ENCODE peak calls at places on chromosomes 6 and 20, in six cellular contexts. One of them, this sample, is unnamed.

GRCh38 chr6:79570802-79571367 is 33.7 kb upstream of the LCA5 start:
- DNase-seq in HCT116: no peak
- DNase-seq in HepG2: peak; percentile 41
- DNase-seq in GM12878: no peak
- DNase-seq in K562: peak; percentile 42
- DNase-seq in SK-N-SH: peak; percentile 54
- DNase-seq in this sample: peak; percentile 45

GRCh38 chr6:160692369-160692959 is 9.6 kb upstream of the PLG start:
- DNase-seq in HepG2: no peak
- DNase-seq in HCT116: no peak
- DNase-seq in SK-N-SH: peak; percentile 11
- DNase-seq in GM12878: no peak
- DNase-seq in K562: peak; percentile 58
- DNase-seq in this sample: no peak

GRCh38 chr20:4545526-4545925 is 176.2 kb upstream of the PRND start:
- DNase-seq in GM12878: no peak
- DNase-seq in K562: no peak
- DNase-seq in HCT116: no peak
- DNase-seq in HepG2: no peak
- DNase-seq in SK-N-SH: no peak
- DNase-seq in this sample: no peak

GRCh38 chr20:16692442-16692841 is 37.4 kb upstream of the SNRPB2 start:
- DNase-seq in K562: no peak
- DNase-seq in HCT116: no peak
- DNase-seq in SK-N-SH: no peak
- DNase-seq in GM12878: no peak
- DNase-seq in HepG2: no peak
- DNase-seq in this sample: no peak

GRCh38 chr6:27667016-27667415 is 194.1 kb upstream of the ZNF184 start:
- DNase-seq in GM12878: no peak
- DNase-seq in HCT116: no peak
- DNase-seq in HepG2: no peak
- DNase-seq in K562: peak; percentile 26
- DNase-seq in SK-N-SH: no peak
- DNase-seq in this sample: no peak

GRCh38 chr6:100116409-100117194 is 122.6 kb upstream of the MCHR2 start:
- DNase-seq in HCT116: peak; percentile 80
- DNase-seq in K562: peak; percentile 20
- DNase-seq in SK-N-SH: peak; percentile 23
- DNase-seq in HepG2: peak; percentile 43
- DNase-seq in GM12878: no peak
- DNase-seq in this sample: peak; percentile 65

GRCh38 chr6:3162565-3163247 is 5.4 kb upstream of the TUBB2A start:
- DNase-seq in SK-N-SH: peak; percentile 98
- DNase-seq in HepG2: peak; percentile 80
- DNase-seq in GM12878: no peak
- DNase-seq in HCT116: peak; percentile 56
- DNase-seq in K562: peak; percentile 98
- DNase-seq in this sample: peak; percentile 70

GRCh38 chr20:53813728-53814459 is 220.3 kb upstream of the ZNF217 start:
- DNase-seq in SK-N-SH: no peak
- DNase-seq in K562: no peak
- DNase-seq in GM12878: no peak
- DNase-seq in HepG2: no peak
- DNase-seq in HCT116: no peak
- DNase-seq in this sample: no peak

GRCh38 chr6:169897601-169898358 is 146.4 kb downstream of the ERMARD start:
- DNase-seq in HepG2: no peak
- DNase-seq in HCT116: no peak
- DNase-seq in SK-N-SH: no peak
- DNase-seq in GM12878: no peak
- DNase-seq in K562: no peak
- DNase-seq in this sample: no peak

GRCh38 chr6:72720464-72720863 is 98.6 kb downstream of the KCNQ5 start:
- DNase-seq in GM12878: no peak
- DNase-seq in HepG2: no peak
- DNase-seq in SK-N-SH: no peak
- DNase-seq in HCT116: no peak
- DNase-seq in K562: no peak
- DNase-seq in this sample: no peak

GRCh38 chr6:43817192-43817591 is 47.2 kb downstream of the VEGFA start:
- DNase-seq in SK-N-SH: no peak
- DNase-seq in K562: peak; percentile 81
- DNase-seq in GM12878: no peak
- DNase-seq in HepG2: peak; percentile 72
- DNase-seq in HCT116: peak; percentile 37
- DNase-seq in this sample: no peak

GRCh38 chr6:52726741-52727535 is 36.3 kb downstream of the GSTA2 start:
- DNase-seq in GM12878: no peak
- DNase-seq in HCT116: no peak
- DNase-seq in HepG2: no peak
- DNase-seq in K562: no peak
- DNase-seq in SK-N-SH: no peak
- DNase-seq in this sample: no peak

GRCh38 chr20:58891076-58891685 is 38.7 kb downstream of the GNAS start:
- DNase-seq in SK-N-SH: peak; percentile 84
- DNase-seq in HepG2: no peak
- DNase-seq in K562: peak; percentile 80
- DNase-seq in HCT116: no peak
- DNase-seq in GM12878: no peak
- DNase-seq in this sample: peak; percentile 84

GRCh38 chr6:142838821-142839685 is 105.9 kb downstream of the HIVEP2 start:
- DNase-seq in HCT116: peak; percentile 86
- DNase-seq in HepG2: peak; percentile 73
- DNase-seq in SK-N-SH: no peak
- DNase-seq in GM12878: no peak
- DNase-seq in K562: no peak
- DNase-seq in this sample: no peak

GRCh38 chr6:126182650-126183311 is 157.1 kb upstream of the CENPW start:
- DNase-seq in HCT116: peak; percentile 12
- DNase-seq in K562: no peak
- DNase-seq in GM12878: peak; percentile 26
- DNase-seq in SK-N-SH: no peak
- DNase-seq in HepG2: peak; percentile 83
- DNase-seq in this sample: no peak

GRCh38 chr6:126188271-126188909 is 151.5 kb upstream of the CENPW start:
- DNase-seq in HepG2: peak; percentile 7
- DNase-seq in HCT116: no peak
- DNase-seq in K562: no peak
- DNase-seq in GM12878: no peak
- DNase-seq in SK-N-SH: no peak
- DNase-seq in this sample: no peak
- TF ChIP-seq JUND in HepG2: no peak
- TF ChIP-seq JUND in HCT116: no peak
- TF ChIP-seq JUND in K562: no peak
- TF ChIP-seq JUND in GM12878: no peak
- TF ChIP-seq JUND in SK-N-SH: peak; percentile 62
- TF ChIP-seq JUND in this sample: no peak

DNA sequence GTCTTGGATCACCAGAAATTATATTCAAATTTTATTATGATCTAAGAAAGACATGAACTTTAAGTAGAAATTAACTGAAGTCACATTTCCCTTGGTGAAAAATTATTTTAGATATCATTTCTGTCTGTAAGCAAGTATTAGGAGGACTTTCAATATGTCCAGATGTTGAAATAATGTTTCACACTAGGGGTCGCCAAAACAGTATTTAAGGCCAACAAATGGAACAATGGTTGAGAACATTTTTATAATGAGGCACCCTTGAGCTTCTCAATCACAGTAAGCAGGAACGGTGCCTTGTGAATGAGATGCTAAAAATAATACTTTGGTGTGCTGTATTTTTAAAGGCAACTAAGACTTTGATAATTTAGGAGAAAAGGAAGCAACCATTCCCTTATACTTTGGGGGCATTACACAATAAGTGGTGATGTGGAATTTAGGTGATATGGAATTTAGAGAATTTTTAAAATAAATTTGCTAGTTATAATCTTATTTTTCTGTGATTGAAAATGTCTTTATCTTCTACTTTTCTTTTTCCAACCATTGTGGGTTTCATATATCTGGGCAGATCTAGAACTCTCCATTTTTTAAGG is 9.6 kb upstream of the SF3B5 start:
- DNase-seq in K562: peak; percentile 67
- DNase-seq in SK-N-SH: peak; percentile 44
- DNase-seq in HCT116: peak; percentile 59
- DNase-seq in HepG2: peak; percentile 74
- DNase-seq in GM12878: peak; percentile 53
- DNase-seq in this sample: peak; percentile 21
- TF ChIP-seq JUND in K562: no peak
- TF ChIP-seq JUND in SK-N-SH: no peak
- TF ChIP-seq JUND in HCT116: no peak
- TF ChIP-seq JUND in HepG2: no peak
- TF ChIP-seq JUND in GM12878: no peak
- TF ChIP-seq JUND in this sample: no peak

GRCh38 chr20:60210779-60211617 is 252.8 kb downstream of the CDH26 start:
- DNase-seq in HepG2: peak; percentile 44
- DNase-seq in HCT116: peak; percentile 23
- DNase-seq in GM12878: no peak
- DNase-seq in SK-N-SH: peak; percentile 70
- DNase-seq in K562: peak; percentile 62
- DNase-seq in this sample: peak; percentile 73
- TF ChIP-seq JUND in HepG2: no peak
- TF ChIP-seq JUND in HCT116: no peak
- TF ChIP-seq JUND in GM12878: no peak
- TF ChIP-seq JUND in SK-N-SH: no peak
- TF ChIP-seq JUND in K562: no peak
- TF ChIP-seq JUND in this sample: no peak

GRCh38 chr6:151265282-151265681 is 25.5 kb downstream of the AKAP12 start:
- DNase-seq in SK-N-SH: no peak
- DNase-seq in HCT116: no peak
- DNase-seq in HepG2: no peak
- DNase-seq in K562: no peak
- DNase-seq in GM12878: no peak
- DNase-seq in this sample: no peak

GRCh38 chr6:151260191-151260590 is 20.4 kb downstream of the AKAP12 start:
- DNase-seq in K562: no peak
- DNase-seq in HCT116: no peak
- DNase-seq in SK-N-SH: no peak
- DNase-seq in GM12878: no peak
- DNase-seq in HepG2: no peak
- DNase-seq in this sample: no peak

GRCh38 chr6:151269318-151269995 is 29.7 kb downstream of the AKAP12 start:
- DNase-seq in SK-N-SH: no peak
- DNase-seq in HCT116: no peak
- DNase-seq in GM12878: no peak
- DNase-seq in K562: no peak
- DNase-seq in HepG2: no peak
- DNase-seq in this sample: no peak

GRCh38 chr6:151263035-151263434 is 23.3 kb downstream of the AKAP12 start:
- DNase-seq in HepG2: no peak
- DNase-seq in K562: no peak
- DNase-seq in SK-N-SH: no peak
- DNase-seq in GM12878: no peak
- DNase-seq in HCT116: no peak
- DNase-seq in this sample: no peak

GRCh38 chr6:151263967-151264366 is 24.2 kb downstream of the AKAP12 start:
- DNase-seq in K562: no peak
- DNase-seq in GM12878: no peak
- DNase-seq in SK-N-SH: no peak
- DNase-seq in HepG2: no peak
- DNase-seq in HCT116: no peak
- DNase-seq in this sample: no peak
- TF ChIP-seq JUND in K562: no peak
- TF ChIP-seq JUND in GM12878: no peak
- TF ChIP-seq JUND in SK-N-SH: no peak
- TF ChIP-seq JUND in HepG2: no peak
- TF ChIP-seq JUND in HCT116: no peak
- TF ChIP-seq JUND in this sample: no peak

GRCh38 chr20:38017959-38018358 is 15.3 kb downstream of the TTI1 start:
- DNase-seq in HCT116: no peak
- DNase-seq in SK-N-SH: no peak
- DNase-seq in K562: no peak
- DNase-seq in GM12878: no peak
- DNase-seq in HepG2: no peak
- DNase-seq in this sample: no peak

GRCh38 chr20:38018385-38018784 is 14.9 kb downstream of the TTI1 start:
- DNase-seq in K562: no peak
- DNase-seq in SK-N-SH: no peak
- DNase-seq in GM12878: no peak
- DNase-seq in HCT116: no peak
- DNase-seq in HepG2: no peak
- DNase-seq in this sample: no peak

GRCh38 chr20:38024496-38024895 is 8.8 kb downstream of the TTI1 start:
- DNase-seq in HCT116: no peak
- DNase-seq in SK-N-SH: no peak
- DNase-seq in GM12878: no peak
- DNase-seq in K562: no peak
- DNase-seq in HepG2: no peak
- DNase-seq in this sample: no peak

GRCh38 chr20:38021373-38021772 is 11.9 kb downstream of the TTI1 start:
- DNase-seq in HCT116: no peak
- DNase-seq in SK-N-SH: no peak
- DNase-seq in K562: no peak
- DNase-seq in GM12878: no peak
- DNase-seq in HepG2: peak; percentile 24
- DNase-seq in this sample: no peak

DNA sequence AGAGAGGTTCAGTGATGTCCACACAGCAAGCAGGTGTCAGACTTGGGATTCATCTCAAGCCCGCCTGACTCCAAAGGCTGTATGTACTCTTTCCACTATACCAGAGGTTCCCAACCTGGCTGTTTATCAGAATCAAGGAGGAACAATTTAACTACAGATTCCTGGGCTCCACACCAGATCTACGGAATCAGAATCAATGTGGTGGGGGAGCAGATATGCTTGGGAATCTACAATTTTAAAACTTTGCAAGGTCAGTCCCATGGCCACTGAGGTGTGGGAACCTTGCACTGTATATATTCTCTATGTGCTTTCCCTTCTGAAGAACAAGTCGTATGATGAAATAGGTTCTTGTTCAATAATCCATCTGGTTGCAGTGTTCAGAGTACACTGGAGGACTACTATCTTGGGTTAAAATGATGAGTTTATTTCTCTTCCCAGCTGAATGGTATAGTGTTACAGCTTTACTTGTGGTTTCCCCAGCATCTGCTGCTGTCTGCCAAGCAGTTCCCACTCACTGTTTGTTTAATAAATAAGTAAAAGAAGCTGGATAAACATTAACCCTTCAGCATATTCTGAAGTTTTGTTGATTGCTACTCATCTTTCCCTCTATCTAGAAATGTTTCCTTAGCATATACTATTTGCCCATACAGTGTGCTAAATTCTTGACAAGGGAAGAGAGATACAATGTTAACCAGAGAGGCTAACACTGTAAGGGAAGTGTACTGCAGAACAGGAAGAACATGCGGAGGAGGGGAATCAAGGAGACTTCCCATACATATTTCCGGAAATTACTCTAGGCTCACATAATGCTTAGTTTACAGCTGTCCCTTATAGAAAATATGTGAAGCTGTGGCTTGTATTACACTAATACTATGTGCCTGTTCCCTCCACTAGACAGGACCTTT is 9.8 kb downstream of the TTI1 start:
- DNase-seq in HCT116: no peak
- DNase-seq in K562: no peak
- DNase-seq in SK-N-SH: no peak
- DNase-seq in HepG2: peak; percentile 43
- DNase-seq in GM12878: no peak
- DNase-seq in this sample: peak; percentile 33
- TF ChIP-seq JUND in HCT116: no peak
- TF ChIP-seq JUND in K562: no peak
- TF ChIP-seq JUND in SK-N-SH: no peak
- TF ChIP-seq JUND in HepG2: no peak
- TF ChIP-seq JUND in GM12878: no peak
- TF ChIP-seq JUND in this sample: no peak